ENCODE peak calls at places on chromosomes 16 and 17, in four cellular contexts. I is PC-9, Z is H1, M is astrocyte. D is an unnamed sample.

GRCh38 chr16:58497935-58498334 is 2.0 kb upstream of the NDRG4 start:
- DNase-seq in I (no peak), Z (no peak), M (no peak), D (peak)

GRCh38 chr16:11217651-11218323 is 38.2 kb downstream of the SOCS1 start:
- DNase-seq in I (no peak), Z (no peak), M (no peak), D (no peak)

GRCh38 chr16:49492896-49493620 is 119.5 kb downstream of the C16orf78 start:
- DNase-seq in I (no peak), Z (no peak), M (no peak), D (peak)

GRCh38 chr16:87080571-87081167 is 236.5 kb downstream of the C16orf95 start:
- DNase-seq in I (no peak), Z (no peak), M (no peak), D (no peak)

GRCh38 chr17:46192211-46192483 is 1.1 kb downstream of the KANSL1 start:
- DNase-seq in I (no peak), Z (no peak), M (no peak), D (no peak)

GRCh38 chr16:58392215-58393137 is at the start of gene GINS3:
- DNase-seq in I (peak), Z (peak), M (peak), D (peak)

GRCh38 chr17:56884483-56885144 is 29.2 kb downstream of the TRIM25 start:
- DNase-seq in I (no peak), Z (no peak), M (no peak), D (no peak)

GRCh38 chr16:7400117-7400890 is 67.7 kb downstream of the RBFOX1 start:
- DNase-seq in I (no peak), Z (no peak), M (no peak), D (no peak)

GRCh38 chr17:47117386-47117785 is 71.7 kb downstream of the CDC27 start:
- DNase-seq in I (no peak), Z (no peak), M (no peak), D (no peak)

GRCh38 chr17:43905400-43905984 is 1.8 kb downstream of the MPP2 start:
- DNase-seq in I (no peak), Z (no peak), M (no peak), D (no peak)

GRCh38 chr17:72702998-72703397 is 389.5 kb downstream of the SLC39A11 start:
- DNase-seq in I (no peak), Z (no peak), M (peak), D (no peak)

GRCh38 chr16:9134306-9134705 is 42.9 kb downstream of the HAPSTR1 start:
- DNase-seq in I (no peak), Z (no peak), M (no peak), D (no peak)

GRCh38 chr16:17334096-17334495 is 136.7 kb downstream of the XYLT1 start:
- DNase-seq in I (no peak), Z (no peak), M (peak), D (peak)

GRCh38 chr17:72380737-72381136 is 259.9 kb downstream of the SOX9 start:
- DNase-seq in I (no peak), Z (no peak), M (no peak), D (peak)

GRCh38 chr17:1607971-1608320 is 20.7 kb downstream of the SLC43A2 start:
- DNase-seq in I (no peak), Z (no peak), M (no peak), D (peak)

GRCh38 chr17:1608676-1609075 is 20.0 kb downstream of the SLC43A2 start:
- DNase-seq in I (no peak), Z (no peak), M (no peak), D (no peak)

GRCh38 chr17:1606352-1606985 is 22.2 kb downstream of the SLC43A2 start:
- DNase-seq in I (no peak), Z (no peak), M (no peak), D (peak)

GRCh38 chr17:1612400-1612799 is 16.2 kb downstream of the SLC43A2 start:
- DNase-seq in I (no peak), Z (no peak), M (no peak), D (no peak)

GRCh38 chr17:1611715-1612114 is 16.9 kb downstream of the SLC43A2 start:
- DNase-seq in I (no peak), Z (no peak), M (no peak), D (peak)
- H3K27ac ChIP-seq in I (no peak), Z (no peak), M (no peak), D (no peak)

DNA sequence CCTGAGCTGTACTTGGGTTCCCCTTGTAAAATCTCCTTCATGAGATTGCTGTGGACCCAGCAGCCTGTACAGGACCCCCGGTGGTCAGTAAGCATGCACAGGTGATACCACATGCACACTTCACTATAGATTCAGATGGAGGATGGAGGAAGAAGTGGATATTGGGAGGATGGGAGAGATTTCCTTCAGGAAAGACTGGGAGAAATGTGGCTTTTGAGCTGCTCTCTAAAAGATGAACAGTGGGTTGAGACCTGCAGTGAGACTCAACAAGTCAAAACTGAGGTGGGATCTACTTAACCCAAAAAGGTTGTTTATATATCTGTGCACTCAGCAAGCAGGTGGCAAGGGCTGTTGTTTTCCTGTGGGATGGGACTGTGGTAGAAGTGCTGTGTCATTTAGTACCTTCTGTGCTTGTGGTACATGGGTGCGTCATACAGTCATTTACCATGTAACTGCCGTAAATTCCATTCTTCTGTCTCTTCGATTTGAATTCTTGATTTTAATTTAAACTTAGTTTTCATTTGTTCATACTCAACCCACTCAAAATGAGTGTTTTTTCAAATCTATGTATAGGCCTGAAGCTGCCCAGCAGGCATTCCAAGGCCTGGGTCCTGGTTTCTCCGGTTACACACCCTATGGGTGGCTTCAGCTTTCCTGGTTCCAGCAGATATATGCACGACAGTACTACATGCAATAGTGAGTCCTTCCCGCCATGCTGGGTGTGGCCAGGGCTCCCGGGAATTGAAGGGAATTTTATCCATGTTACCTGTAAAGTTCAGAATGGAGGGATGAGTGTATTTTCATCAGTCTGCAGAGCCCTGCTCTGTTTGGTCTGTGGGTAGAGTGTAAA is 6.9 kb downstream of the HERPUD1 start:
- DNase-seq in I (no peak), Z (no peak), M (no peak), D (no peak)
- H3K4me2 ChIP-seq in I (no peak), Z (no peak), M (no peak), D (no peak)

DNA sequence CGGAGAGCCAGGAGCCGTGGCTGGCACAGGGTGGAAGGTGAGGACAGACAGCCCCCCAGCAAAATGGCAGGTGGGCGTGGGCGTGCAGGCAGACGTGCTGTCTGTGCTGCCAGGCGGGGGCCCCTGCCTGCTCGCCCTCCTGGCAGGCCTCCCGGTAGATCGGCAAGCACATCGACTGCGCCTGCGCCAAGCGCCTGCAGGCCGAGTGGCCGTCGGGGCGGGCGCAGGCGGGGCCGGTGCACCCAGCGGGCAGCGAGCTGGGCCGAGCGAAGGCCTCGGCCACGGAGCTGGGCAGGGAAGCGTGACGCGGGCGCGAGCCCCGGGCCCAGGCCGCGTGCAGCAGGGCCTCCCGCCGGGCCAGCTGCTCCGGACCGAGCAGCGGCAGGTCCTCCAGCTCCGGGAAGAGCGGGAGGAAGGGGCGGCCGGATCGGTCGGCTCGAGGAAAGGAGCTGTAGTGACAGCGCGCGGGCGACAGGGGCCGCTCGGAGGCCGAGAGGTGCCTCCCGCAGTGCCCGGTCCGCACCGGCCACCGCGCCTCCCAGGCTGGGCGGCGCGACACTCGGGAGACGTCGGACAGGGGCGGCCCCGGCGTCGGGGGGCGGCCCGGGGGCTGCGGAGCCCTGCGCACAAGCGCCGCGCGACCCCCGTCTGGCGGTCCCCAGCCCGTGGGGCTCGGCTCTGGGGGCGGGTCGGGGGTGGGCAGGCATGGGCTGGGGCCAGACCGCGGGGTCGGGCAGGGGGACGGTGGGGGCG is 16.9 kb downstream of the GRIN2C start:
- DNase-seq in I (peak), Z (no peak), M (peak), D (peak)
- H2AFZ ChIP-seq in I (peak), Z (no peak), M (peak), D (peak)

DNA sequence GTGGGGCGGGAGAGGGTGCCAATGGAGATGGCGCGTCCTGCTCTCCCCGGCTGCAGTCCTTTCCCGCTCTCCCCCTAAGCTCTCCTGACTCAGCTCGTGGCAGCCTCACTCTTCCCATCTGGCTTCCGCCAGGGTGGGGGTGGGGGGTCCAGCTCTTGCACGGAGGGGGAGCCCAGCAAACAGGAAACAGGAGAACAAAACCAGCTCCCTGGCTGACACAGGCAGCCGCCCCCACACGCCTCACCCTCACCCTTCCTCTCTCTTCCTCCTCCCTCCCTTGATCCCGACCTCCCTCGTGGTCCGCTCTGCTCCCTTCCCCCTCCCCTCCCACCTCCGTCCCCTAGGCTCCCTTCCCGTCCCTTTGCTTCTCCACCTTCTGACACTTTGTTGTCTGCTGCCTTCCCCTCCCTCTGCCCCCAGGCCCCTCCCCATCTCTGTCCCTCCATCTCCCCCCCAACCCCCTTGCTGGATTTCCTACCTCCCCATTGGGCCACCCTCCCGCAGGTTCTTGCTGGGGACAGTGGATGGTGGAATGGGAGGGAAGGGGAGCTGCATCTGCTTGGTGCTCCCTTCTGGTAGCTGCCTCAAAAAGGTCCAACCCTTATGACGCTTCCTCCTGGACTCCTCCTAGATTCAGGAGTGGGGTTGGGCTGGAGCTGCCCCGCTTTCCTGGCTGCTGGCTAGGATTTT is 23.7 kb downstream of the ARHGAP23 start:
- DNase-seq in I (peak), Z (peak), M (peak), D (peak)
- H3K27ac ChIP-seq in I (peak), Z (peak), M (peak), D (peak)

DNA sequence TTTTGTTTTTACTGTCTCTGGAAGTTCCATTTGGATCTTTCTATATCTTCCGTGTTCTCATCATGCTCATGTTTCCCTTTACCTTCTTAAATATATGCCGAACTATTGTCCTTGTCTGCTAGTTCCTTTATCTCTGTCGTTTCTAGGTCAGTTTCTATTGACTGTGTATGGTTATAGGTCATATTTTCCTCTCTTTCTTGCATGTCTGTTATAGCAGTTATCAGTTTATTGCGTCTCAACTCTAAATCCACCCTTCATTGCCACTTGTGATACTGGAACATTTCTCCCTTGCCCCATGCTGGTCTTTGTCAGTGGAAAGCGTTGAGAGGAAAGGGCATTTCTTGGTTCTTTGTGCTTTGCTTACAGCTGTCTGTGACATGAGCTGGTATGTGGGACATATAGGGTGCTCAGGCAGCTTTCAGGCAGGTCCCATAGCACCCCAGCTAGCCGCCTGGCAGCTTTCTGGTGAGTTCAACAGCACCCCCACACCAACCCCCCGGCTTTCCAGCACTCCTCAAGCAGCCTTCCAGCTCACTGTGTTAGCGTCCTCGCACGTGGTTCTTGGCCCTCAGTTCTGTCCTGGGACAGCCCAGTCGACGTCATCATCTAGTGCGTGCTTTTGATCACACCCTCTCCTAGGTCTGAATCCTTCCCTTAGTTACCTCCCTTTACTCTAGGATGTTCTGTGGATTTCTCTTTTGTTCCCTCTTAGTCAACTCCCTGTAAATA is 15.4 kb upstream of the DNASE1 start:
- DNase-seq in I (no peak), Z (no peak), M (no peak), D (no peak)
- H3K4me2 ChIP-seq in I (no peak), Z (no peak), M (no peak), D (no peak)

D was measured in osteoblast.